ENCODE peak calls at places on chromosomes 16 and 17, in four cellular contexts. O is SK-N-SH, E is K562, L is HepG2. I is an unnamed sample.

GRCh38 chr16:24800586-24800985 is 45.2 kb upstream of the SLC5A11 start:
- DNase-seq in O (no peak), L (peak), E (no peak), I (no peak)

GRCh38 chr16:87895641-87896141 is 26.4 kb upstream of the SLC7A5 start:
- DNase-seq in L (no peak), O (no peak), E (no peak), I (no peak)

GRCh38 chr17:39224778-39225307 is 902 bp downstream of the STAC2 start:
- DNase-seq in L (no peak), O (peak), E (no peak), I (no peak)

GRCh38 chr16:19712418-19713058 is 5.5 kb downstream of the KNOP1 start:
- DNase-seq in L (no peak), O (no peak), E (no peak), I (no peak)

GRCh38 chr17:17254026-17254425 is 17.1 kb upstream of the FLCN start:
- DNase-seq in O (no peak), L (no peak), E (no peak), I (no peak)

GRCh38 chr16:55499951-55500350 is 8.9 kb upstream of the LPCAT2 start:
- DNase-seq in L (no peak), O (no peak), E (peak), I (peak)

GRCh38 chr17:76153640-76154039 is 12.6 kb upstream of the FOXJ1 start:
- DNase-seq in O (no peak), L (peak), E (no peak), I (no peak)

GRCh38 chr16:57738844-57739243 is 3.3 kb downstream of the KATNB1 start:
- DNase-seq in L (no peak), E (no peak), O (no peak), I (no peak)

GRCh38 chr17:4375039-4375748 is 8.7 kb upstream of the UBE2G1 start:
- DNase-seq in E (no peak), O (no peak), L (no peak), I (no peak)

GRCh38 chr17:57121308-57122042 is 36.4 kb downstream of the AKAP1 start:
- DNase-seq in O (peak), L (no peak), E (peak), I (no peak)

GRCh38 chr17:348692-349425 is 3.7 kb downstream of the RPH3AL start:
- DNase-seq in L (peak), E (no peak), O (no peak), I (no peak)

GRCh38 chr16:86806181-86806837 is 228.0 kb downstream of the FOXL1 start:
- DNase-seq in O (no peak), L (no peak), E (no peak), I (no peak)

GRCh38 chr16:78118469-78119025 is 19.1 kb downstream of the WWOX start:
- DNase-seq in E (no peak), L (no peak), O (no peak), I (no peak)

GRCh38 chr16:84883301-84883700 is 63.5 kb downstream of the CRISPLD2 start:
- DNase-seq in O (no peak), L (no peak), E (no peak), I (no peak)

GRCh38 chr17:48037036-48037881 is at the start of gene COPZ2:
- DNase-seq in E (no peak), O (peak), L (peak), I (no peak)

GRCh38 chr16:85639529-85640253 is 26.6 kb downstream of the GSE1 start:
- DNase-seq in O (peak), E (no peak), L (no peak), I (no peak)

GRCh38 chr17:309361-309888 is 43.2 kb downstream of the RPH3AL start:
- DNase-seq in O (peak), L (peak), E (peak), I (no peak)

GRCh38 chr16:82788225-82788624 is 161.5 kb downstream of the CDH13 start:
- DNase-seq in E (no peak), L (no peak), O (no peak), I (no peak)

GRCh38 chr17:29145289-29146058 is 34.7 kb downstream of the MYO18A start:
- DNase-seq in E (peak), O (peak), L (peak), I (no peak)

GRCh38 chr17:17548044-17548443 is 43.5 kb downstream of the PEMT start:
- DNase-seq in L (no peak), O (no peak), E (no peak), I (no peak)

GRCh38 chr16:79419148-79419547 is 181.4 kb downstream of the MAF start:
- DNase-seq in E (no peak), L (no peak), O (no peak), I (no peak)

GRCh38 chr16:22255335-22255734 is 41.9 kb upstream of the POLR3E start:
- DNase-seq in L (no peak), O (no peak), E (peak), I (no peak)

GRCh38 chr17:29719469-29719868 is 96.8 kb upstream of the CORO6 start:
- DNase-seq in E (no peak), L (no peak), O (no peak), I (no peak)

GRCh38 chr17:71180801-71181385 is 939.9 kb upstream of the SOX9 start:
- DNase-seq in O (peak), E (no peak), L (no peak), I (no peak)

GRCh38 chr16:11085025-11085485 is 140.7 kb downstream of the CLEC16A start:
- DNase-seq in L (no peak), E (no peak), O (peak), I (no peak)

GRCh38 chr16:68069511-68070248 is 15.5 kb upstream of the NFATC3 start:
- DNase-seq in L (no peak), E (no peak), O (no peak), I (no peak)

GRCh38 chr16:31008154-31008950 is 2.1 kb downstream of the STX1B start:
- DNase-seq in E (no peak), O (peak), L (no peak), I (no peak)

GRCh38 chr17:16464001-16464640 is 27.9 kb downstream of the LRRC75A start:
- DNase-seq in O (peak), L (no peak), E (no peak), I (no peak)

GRCh38 chr16:81000873-81001272 is 5.8 kb downstream of the CMC2 start:
- DNase-seq in E (no peak), O (no peak), L (no peak), I (no peak)

DNA sequence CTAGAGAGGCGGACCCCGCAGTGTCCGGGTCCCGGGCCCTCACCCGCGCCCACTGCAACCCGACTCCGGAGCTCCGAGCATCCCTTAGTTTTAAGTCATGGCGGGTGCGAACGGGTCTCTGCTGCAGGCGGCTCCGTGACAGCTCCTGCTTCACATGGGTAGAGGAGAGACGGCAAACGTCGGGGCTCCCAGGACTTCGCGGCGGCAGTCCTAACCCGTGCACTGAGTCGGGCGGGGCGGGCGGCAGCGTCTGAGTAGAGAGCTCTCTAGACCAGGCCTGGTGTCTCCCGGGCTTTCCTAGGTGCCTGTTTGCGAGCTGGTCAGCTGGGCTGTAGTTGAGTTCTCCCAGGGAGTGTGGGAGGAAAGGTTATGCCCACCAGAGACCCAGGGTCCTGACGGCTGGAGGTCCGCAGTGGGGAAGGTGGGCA is 345 bp downstream of the TSC2 start:
- DNase-seq in O (no peak), L (no peak), E (no peak), I (no peak)
- TF ChIP-seq ELF1 in O (no peak), L (no peak), E (no peak), I (no peak)

GRCh38 chr17:58313815-58314705 is 14.5 kb downstream of the TSPOAP1 start:
- DNase-seq in L (no peak), O (peak), E (no peak), I (no peak)

GRCh38 chr17:58312021-58312630 is 16.5 kb downstream of the TSPOAP1 start:
- DNase-seq in L (no peak), O (peak), E (no peak), I (no peak)

GRCh38 chr17:58314706-58315015 is 13.9 kb downstream of the TSPOAP1 start:
- DNase-seq in L (no peak), E (no peak), O (peak), I (no peak)

GRCh38 chr17:58311429-58311894 is 17.1 kb downstream of the TSPOAP1 start:
- DNase-seq in O (peak), E (no peak), L (no peak), I (no peak)

GRCh38 chr17:58312824-58313223 is 15.8 kb downstream of the TSPOAP1 start:
- DNase-seq in E (no peak), L (no peak), O (peak), I (no peak)
- TF ChIP-seq ELF1 in E (no peak), L (no peak), O (no peak), I (no peak)

GRCh38 chr17:43169561-43170139 is 1.4 kb upstream of the NBR1 start:
- DNase-seq in E (peak), O (peak), L (peak), I (no peak)
- TF ChIP-seq ELF1 in E (no peak), O (no peak), L (no peak), I (no peak)

DNA sequence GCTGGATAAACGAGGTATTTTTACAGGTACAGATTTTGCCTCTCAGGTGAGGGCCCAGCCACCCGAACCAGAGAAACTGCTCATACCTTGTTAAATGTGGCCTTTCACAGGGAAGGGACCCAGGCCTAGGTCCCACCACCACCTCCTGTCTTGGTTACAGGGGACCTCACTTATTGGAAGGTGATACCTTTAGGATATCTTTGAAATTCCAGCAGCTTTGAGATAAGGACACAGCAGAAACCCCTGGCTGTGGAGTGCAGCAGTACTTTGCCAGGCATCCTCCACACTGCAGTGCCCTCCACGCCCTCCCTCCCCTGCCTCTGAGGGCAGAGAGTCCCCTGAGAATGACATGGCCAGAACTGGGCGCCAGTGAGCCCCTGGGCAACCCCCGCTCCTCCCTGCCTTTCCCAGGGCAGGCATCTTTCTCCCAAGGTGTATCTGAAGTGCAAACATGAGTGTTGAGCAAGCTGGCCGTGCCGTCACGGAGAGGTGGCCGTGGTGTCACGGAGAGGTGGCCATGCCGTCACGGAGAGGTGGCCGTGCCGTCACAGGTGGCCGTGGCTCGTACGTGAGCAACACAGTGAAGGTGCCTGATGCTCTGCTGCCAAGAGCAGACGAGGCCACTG is 134.7 kb upstream of the CHMP6 start:
- DNase-seq in E (no peak), L (no peak), O (no peak), I (no peak)
- TF ChIP-seq ELF1 in E (no peak), L (no peak), O (no peak), I (no peak)

GRCh38 chr17:67995568-67996191 is 589 bp downstream of the C17orf58 start:
- DNase-seq in O (peak), L (no peak), E (no peak), I (no peak)
- TF ChIP-seq ELF1 in O (no peak), L (no peak), E (no peak), I (no peak)

GRCh38 chr17:15263206-15263579 is 1.9 kb downstream of the PMP22 start:
- DNase-seq in O (peak), E (no peak), L (no peak), I (no peak)

GRCh38 chr17:15264542-15264941 is 584 bp downstream of the PMP22 start:
- DNase-seq in E (no peak), L (no peak), O (no peak), I (no peak)

GRCh38 chr17:15265131-15265530 is at the start of gene PMP22:
- DNase-seq in O (no peak), E (no peak), L (no peak), I (no peak)

GRCh38 chr17:15262291-15263205 is 2.6 kb downstream of the PMP22 start:
- DNase-seq in E (peak), L (no peak), O (peak), I (peak)

GRCh38 chr17:15263680-15264079 is 1.4 kb downstream of the PMP22 start:
- DNase-seq in E (no peak), L (no peak), O (no peak), I (no peak)
- TF ChIP-seq ELF1 in E (no peak), L (no peak), O (no peak), I (no peak)

I was measured in HCT116.